ENCODE peak calls at places on chromosome X, in six cellular contexts. K, U, V, C, Y and I are unnamed samples.

GRCh38 chrX:107712231-107713204 is 63.1 kb downstream of the TSC22D3 start:
- DNase-seq in K (no peak), U (peak; percentile 53), V (no peak), C (no peak), Y (no peak), I (no peak)

GRCh38 chrX:19889582-19890342 is 2.4 kb upstream of the SH3KBP1 start:
- DNase-seq in K (peak; percentile 28), U (peak; percentile 75), V (no peak), C (no peak), Y (no peak), I (no peak)

GRCh38 chrX:13826770-13827169 is 9.9 kb upstream of the GPM6B start:
- DNase-seq in K (no peak), U (no peak), V (no peak), C (no peak), Y (no peak), I (peak; percentile 18)

GRCh38 chrX:71184092-71184491 is 38.9 kb upstream of the GJB1 start:
- DNase-seq in K (no peak), U (no peak), V (no peak), C (no peak), Y (no peak), I (no peak)

GRCh38 chrX:13485167-13485566 is 84.2 kb upstream of the EGFL6 start:
- DNase-seq in K (no peak), U (no peak), V (no peak), C (no peak), Y (no peak), I (no peak)

GRCh38 chrX:12991575-12991974 is 16.7 kb downstream of the TMSB4X start:
- DNase-seq in K (no peak), U (no peak), V (no peak), C (no peak), Y (no peak), I (no peak)

GRCh38 chrX:1249101-1249887 is 19.3 kb upstream of the CSF2RA start:
- DNase-seq in K (peak; percentile 15), U (no peak), V (no peak), C (peak; percentile 62), Y (no peak), I (no peak)

GRCh38 chrX:154449618-154450017 is 5.7 kb downstream of the FAM50A start:
- DNase-seq in K (no peak), U (no peak), V (no peak), C (no peak), Y (no peak), I (no peak)

GRCh38 chrX:37753384-37753783 is 26.5 kb upstream of the CYBB start:
- DNase-seq in K (no peak), U (no peak), V (no peak), C (no peak), Y (no peak), I (no peak)

GRCh38 chrX:40646489-40647306 is 663 bp downstream of the CXorf38 start:
- DNase-seq in K (no peak), U (peak; percentile 56), V (no peak), C (peak; percentile 44), Y (peak; percentile 54), I (no peak)

GRCh38 chrX:149848855-149849254 is 32.1 kb upstream of the MAGEA8 start:
- DNase-seq in K (no peak), U (no peak), V (no peak), C (no peak), Y (no peak), I (no peak)

GRCh38 chrX:19673334-19674040 is 158.2 kb upstream of the MAP3K15 start:
- DNase-seq in K (peak; percentile 84), U (no peak), V (no peak), C (peak; percentile 51), Y (no peak), I (no peak)

GRCh38 chrX:105820247-105820646 is 2.1 kb upstream of the NRK start:
- DNase-seq in K (no peak), U (no peak), V (no peak), C (no peak), Y (no peak), I (no peak)
- H3K27ac ChIP-seq in K (no peak overlapping the region), U (no peak overlapping the region), V (no peak overlapping the region), C (no peak overlapping the region), Y (no peak overlapping the region), I (no peak overlapping the region)

GRCh38 chrX:129875669-129876068 is 30.3 kb upstream of the UTP14A start:
- DNase-seq in K (no peak), U (no peak), V (no peak), C (peak; percentile 1), Y (no peak), I (no peak)
- H3K27ac ChIP-seq in K (no peak overlapping the region), U (no peak overlapping the region), V (no peak overlapping the region), C (no peak overlapping the region), Y (no peak overlapping the region), I (no peak overlapping the region)

GRCh38 chrX:120727911-120728310 is 98.1 kb upstream of the C1GALT1C1 start:
- DNase-seq in K (no peak), U (no peak), V (no peak), C (no peak), Y (no peak), I (no peak)
- H3K27ac ChIP-seq in K (no peak overlapping the region), U (no peak overlapping the region), V (no peak overlapping the region), C (no peak overlapping the region), Y (no peak overlapping the region), I (no peak overlapping the region)

GRCh38 chrX:48459483-48459882 is 10.6 kb downstream of the SLC38A5 start:
- DNase-seq in K (no peak), U (no peak), V (no peak), C (no peak), Y (no peak), I (no peak)

GRCh38 chrX:48460606-48461005 is 9.5 kb downstream of the SLC38A5 start:
- DNase-seq in K (no peak), U (no peak), V (no peak), C (no peak), Y (no peak), I (no peak)

GRCh38 chrX:48460031-48460430 is 10.0 kb downstream of the SLC38A5 start:
- DNase-seq in K (no peak), U (no peak), V (no peak), C (no peak), Y (no peak), I (no peak)

GRCh38 chrX:48458711-48459110 is 11.3 kb downstream of the SLC38A5 start:
- DNase-seq in K (no peak), U (no peak), V (no peak), C (peak; percentile 31), Y (no peak), I (no peak)

DNA sequence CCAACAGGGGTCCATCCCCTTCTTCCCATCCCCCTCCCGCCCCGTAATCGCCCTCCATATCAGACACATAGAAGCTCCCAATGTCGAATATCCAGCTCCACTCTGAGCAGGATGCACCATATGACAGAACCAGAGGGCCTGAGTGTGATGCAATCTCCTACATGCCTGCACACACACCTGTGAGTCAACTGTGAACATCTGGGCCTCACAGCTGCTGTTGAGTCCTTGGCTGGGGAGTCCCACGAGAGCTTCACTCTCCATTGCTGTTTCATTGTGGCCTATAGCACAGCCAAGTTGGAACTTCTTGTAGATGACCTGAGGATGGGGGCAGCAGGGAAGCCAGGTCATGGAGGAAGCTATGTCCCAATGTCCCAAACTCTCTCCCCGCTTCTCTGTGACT is 8.2 kb downstream of the SLC38A5 start:
- DNase-seq in K (no peak), U (no peak), V (no peak), C (no peak), Y (no peak), I (no peak)
- H3K27ac ChIP-seq in K (no peak overlapping the region), U (no peak overlapping the region), V (no peak overlapping the region), C (no peak overlapping the region), Y (no peak overlapping the region), I (no peak overlapping the region)

GRCh38 chrX:9476810-9477575 is 12.1 kb downstream of the TBL1X start:
- DNase-seq in K (no peak), U (no peak), V (no peak), C (no peak), Y (no peak), I (no peak)

GRCh38 chrX:9471571-9471985 is 6.7 kb downstream of the TBL1X start:
- DNase-seq in K (no peak), U (no peak), V (no peak), C (no peak), Y (no peak), I (no peak)

GRCh38 chrX:9473708-9474107 is 8.8 kb downstream of the TBL1X start:
- DNase-seq in K (no peak), U (no peak), V (no peak), C (no peak), Y (no peak), I (no peak)

DNA sequence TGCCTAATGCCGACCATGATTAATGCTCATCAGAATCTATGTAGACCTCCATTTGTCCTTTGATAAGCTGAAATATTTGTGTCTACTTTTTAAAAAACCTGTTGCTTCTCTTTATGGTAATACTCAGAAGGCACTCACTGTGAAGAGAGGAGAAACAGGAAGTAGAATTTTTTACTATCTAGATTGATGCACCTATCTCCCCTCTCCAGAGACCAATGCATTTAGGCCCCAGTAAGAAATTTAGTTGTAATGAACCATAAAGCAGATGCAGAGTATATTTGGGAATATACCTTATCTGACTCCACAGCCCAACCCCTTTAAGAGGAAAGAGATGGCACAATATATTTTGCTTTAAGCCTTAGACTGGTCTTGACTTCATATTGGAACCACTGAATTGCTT is 11.1 kb downstream of the TBL1X start:
- DNase-seq in K (no peak), U (no peak), V (no peak), C (no peak), Y (no peak), I (no peak)
- H3K27ac ChIP-seq in K (no peak overlapping the region), U (no peak overlapping the region), V (no peak overlapping the region), C (no peak overlapping the region), Y (no peak overlapping the region), I (no peak overlapping the region)